ENCODE peak calls at places on chromosomes 1 and 21, in eight cellular contexts. R is HCT116, W is neural progenitor cell, Q is GM23338, B is hepatocyte, U is PC-3, Z is MM.1S, K is SK-N-SH. F is an unnamed sample.

GRCh38 chr1:46084553-46085448 is 47.6 kb downstream of the PIK3R3 start:
- DNase-seq in W (no peak), B (no peak), Z (no peak), K (no peak), U (peak), R (no peak), Q (no peak), F (no peak)

GRCh38 chr1:70874063-70874462 is 173.6 kb downstream of the PTGER3 start:
- DNase-seq in B (no peak), W (no peak), K (no peak), R (no peak), Z (no peak), Q (peak), U (peak), F (no peak)

GRCh38 chr21:42739061-42739931 is 85.9 kb downstream of the PDE9A start:
- DNase-seq in K (no peak), Z (no peak), R (no peak), B (no peak), U (no peak), Q (no peak), W (no peak), F (no peak)

GRCh38 chr1:240621249-240621648 is 9.3 kb upstream of the GREM2 start:
- DNase-seq in R (no peak), W (no peak), B (no peak), K (no peak), U (no peak), Q (peak), Z (no peak), F (no peak)

GRCh38 chr1:43441166-43441893 is 12.4 kb downstream of the HYI start:
- DNase-seq in U (no peak), Q (no peak), Z (no peak), R (no peak), W (no peak), B (no peak), K (no peak), F (no peak)

GRCh38 chr1:240803151-240803550 is 191.2 kb upstream of the GREM2 start:
- DNase-seq in R (no peak), W (no peak), B (no peak), Z (no peak), K (no peak), U (peak), Q (no peak), F (no peak)

GRCh38 chr1:78854556-78854955 is 152.0 kb downstream of the ADGRL4 start:
- DNase-seq in W (no peak), R (no peak), U (no peak), K (no peak), Q (no peak), B (no peak), Z (no peak), F (no peak)

GRCh38 chr1:206582537-206583460 is 29.5 kb downstream of the EIF2D start:
- DNase-seq in W (no peak), Q (no peak), Z (no peak), U (no peak), K (no peak), B (no peak), R (no peak), F (no peak)

GRCh38 chr1:193680924-193681316 is 494.5 kb upstream of the B3GALT2 start:
- DNase-seq in U (no peak), Z (no peak), Q (no peak), B (no peak), R (no peak), W (no peak), K (no peak), F (no peak)

GRCh38 chr21:27572681-27573080 is 605.8 kb upstream of the ADAMTS5 start:
- DNase-seq in R (no peak), Q (no peak), U (peak), Z (no peak), B (no peak), K (no peak), W (no peak), F (no peak)

GRCh38 chr21:34801519-34802132 is 132.8 kb downstream of the CLIC6 start:
- DNase-seq in Q (peak), K (peak), U (peak), B (peak), Z (peak), W (no peak), R (no peak), F (peak)

GRCh38 chr1:28359592-28360239 is 9.8 kb upstream of the PHACTR4 start:
- DNase-seq in U (peak), Z (peak), K (peak), B (peak), R (no peak), Q (peak), W (peak), F (peak)

GRCh38 chr1:65069186-65069585 is 78.8 kb upstream of the AK4 start:
- DNase-seq in B (no peak), Z (no peak), Q (no peak), R (no peak), W (no peak), K (no peak), U (no peak), F (no peak)

GRCh38 chr1:236774926-236775325 is 20.2 kb upstream of the MTR start:
- DNase-seq in Z (no peak), W (peak), Q (peak), K (peak), B (peak), U (peak), R (peak), F (no peak)

DNA sequence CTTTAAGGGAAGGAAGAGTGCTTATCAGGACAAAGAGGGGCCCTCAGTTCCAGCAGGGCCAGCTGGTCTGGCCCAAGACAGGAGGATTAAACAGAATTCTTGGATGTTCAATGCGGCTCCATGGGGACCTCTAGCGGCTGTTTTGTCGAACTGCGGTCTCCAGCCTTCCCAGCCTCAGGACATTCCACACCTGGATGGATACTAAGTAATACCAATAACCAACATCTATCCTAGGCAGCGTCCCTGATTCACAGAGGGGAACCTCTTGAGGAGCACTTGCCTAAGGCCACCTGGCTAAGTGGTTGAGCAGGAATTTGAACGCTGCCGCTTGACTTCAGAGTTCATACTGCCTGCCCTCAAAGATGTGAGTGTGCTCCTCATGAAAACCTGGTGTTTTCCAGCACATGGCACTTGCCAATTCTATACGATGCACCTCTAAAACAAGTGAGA is 15.5 kb upstream of the CD247 start:
- DNase-seq in R (peak), W (peak), U (peak), Q (peak), Z (peak), K (peak), B (peak), F (peak)
- TF ChIP-seq EZH2phosphoT487 in R (no peak), W (no peak), U (no peak), Q (no peak), Z (no peak), K (no peak), B (no peak), F (no peak)

GRCh38 chr1:16031551-16031950 is 9.7 kb downstream of the CLCNKA start:
- DNase-seq in U (no peak), Q (no peak), B (no peak), R (no peak), Z (no peak), K (no peak), W (no peak), F (no peak)

GRCh38 chr1:16033101-16033632 is 10.4 kb upstream of the CLCNKB start:
- DNase-seq in U (no peak), Z (no peak), Q (no peak), B (no peak), W (no peak), K (no peak), R (no peak), F (no peak)

GRCh38 chr1:16028237-16029002 is 6.6 kb downstream of the CLCNKA start:
- DNase-seq in W (no peak), Q (no peak), R (no peak), Z (no peak), K (no peak), U (no peak), B (no peak), F (no peak)

GRCh38 chr1:16029288-16029687 is 7.5 kb downstream of the CLCNKA start:
- DNase-seq in R (no peak), Z (no peak), B (no peak), W (no peak), K (no peak), Q (no peak), U (no peak), F (no peak)

DNA sequence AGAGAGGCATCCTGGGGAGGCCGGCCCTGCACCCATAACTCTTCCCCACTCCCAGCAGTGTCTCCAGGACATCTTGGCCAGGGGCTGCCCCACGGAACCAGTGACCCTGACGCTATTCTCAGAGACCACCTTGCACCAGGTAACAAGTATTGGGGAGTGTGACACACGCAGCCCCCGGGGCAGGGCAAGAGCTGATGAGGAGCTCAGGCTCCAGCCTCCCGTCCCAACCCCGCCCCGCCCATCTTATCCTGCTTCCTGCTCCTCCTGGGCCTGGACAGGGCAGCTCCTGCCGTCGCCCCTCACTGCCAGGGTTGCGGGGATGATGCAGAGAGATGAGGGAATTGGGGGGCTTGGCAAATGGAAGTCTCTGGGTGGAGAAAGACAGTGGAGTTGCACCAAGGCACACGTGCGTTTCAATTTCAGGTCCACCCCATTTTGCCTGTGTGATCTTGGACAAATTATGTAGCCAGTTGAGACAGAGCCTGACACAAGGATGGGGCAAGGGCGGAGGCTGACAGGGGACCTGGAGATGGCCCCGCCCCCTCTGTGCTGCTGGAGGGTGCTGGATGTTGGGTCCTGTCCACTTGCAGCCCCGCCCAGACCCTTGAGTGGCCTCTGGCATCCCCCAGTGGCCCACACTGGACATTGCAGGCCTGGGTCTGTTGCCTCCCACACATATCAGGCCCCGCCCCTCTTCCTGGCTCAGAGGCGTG is 10.7 kb downstream of the CLCNKA start:
- DNase-seq in B (peak), Q (peak), W (peak), U (peak), Z (peak), K (peak), R (peak), F (peak)
- H3K4me2 ChIP-seq in B (no peak), Q (peak), W (no peak), U (no peak), Z (no peak), K (no peak), R (no peak), F (no peak)

GRCh38 chr1:229303855-229304254 is 32.9 kb downstream of the RAB4A start:
- DNase-seq in B (no peak), U (no peak), Z (no peak), W (no peak), Q (no peak), R (no peak), K (no peak), F (no peak)
- TF ChIP-seq CTCF in B (no peak), U (no peak), Z (no peak), W (no peak), Q (no peak), R (no peak), K (no peak), F (no peak)

GRCh38 chr1:161364332-161364731 is 3.3 kb downstream of the CFAP126 start:
- DNase-seq in Z (no peak), R (no peak), B (no peak), Q (no peak), K (no peak), W (no peak), U (no peak), F (no peak)

GRCh38 chr1:161365207-161365606 is 2.5 kb downstream of the CFAP126 start:
- DNase-seq in W (no peak), K (no peak), Z (no peak), B (no peak), R (no peak), Q (no peak), U (no peak), F (no peak)

GRCh38 chr1:161373442-161373841 is 5.8 kb upstream of the CFAP126 start:
- DNase-seq in K (no peak), Q (no peak), U (no peak), B (no peak), R (no peak), W (no peak), Z (no peak), F (no peak)

DNA sequence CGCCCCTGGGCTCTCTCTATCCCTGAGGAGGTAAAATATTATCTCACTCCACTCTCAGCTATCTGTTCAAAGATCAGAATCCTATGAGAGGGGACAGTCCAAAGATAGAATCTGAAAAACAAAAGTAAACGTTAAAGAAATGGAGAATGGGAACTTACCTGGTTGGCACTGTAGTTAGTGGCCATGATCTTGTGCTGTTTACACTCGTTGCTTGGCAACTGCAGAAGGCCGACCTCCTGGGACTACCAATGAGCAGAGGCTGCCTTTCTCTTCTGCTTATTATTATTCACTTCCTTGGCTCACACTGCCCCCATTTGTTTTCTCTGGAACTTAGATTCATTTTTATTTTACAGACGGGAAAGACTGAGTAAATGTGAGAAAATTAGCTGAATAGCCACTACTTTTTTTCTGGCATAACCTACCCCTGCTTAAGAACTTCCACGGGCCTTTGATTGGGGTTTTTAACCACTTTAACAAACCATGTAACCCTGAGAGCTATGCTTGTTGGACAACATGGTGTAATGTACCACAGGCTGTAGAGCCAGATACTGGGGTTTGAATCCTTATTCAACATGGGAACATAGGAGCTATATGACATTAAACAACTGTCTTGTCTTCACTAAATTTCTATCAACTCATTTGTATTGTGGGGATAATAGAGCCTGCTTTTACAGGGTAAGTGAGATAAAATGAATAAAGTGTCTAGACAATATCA is at the start of gene CFAP126:
- DNase-seq in B (peak), Z (peak), W (peak), K (peak), U (peak), Q (peak), R (peak), F (peak)
- TF ChIP-seq EZH2phosphoT487 in B (no peak), Z (no peak), W (no peak), K (no peak), U (no peak), Q (no peak), R (no peak), F (no peak)

GRCh38 chr21:25895565-25896205 is 160.9 kb downstream of the GABPA start:
- DNase-seq in W (peak), U (peak), R (no peak), K (peak), B (no peak), Q (peak), Z (peak), F (peak)

GRCh38 chr21:25888711-25889110 is 153.9 kb downstream of the GABPA start:
- DNase-seq in U (no peak), B (no peak), W (no peak), Z (no peak), Q (no peak), R (no peak), K (no peak), F (no peak)

GRCh38 chr21:25887646-25888321 is 153.0 kb downstream of the GABPA start:
- DNase-seq in W (no peak), U (no peak), R (no peak), K (no peak), Z (no peak), B (peak), Q (no peak), F (no peak)

GRCh38 chr21:25889996-25890395 is 155.2 kb downstream of the GABPA start:
- DNase-seq in Q (no peak), K (no peak), W (no peak), B (no peak), Z (no peak), U (no peak), R (no peak), F (no peak)

DNA sequence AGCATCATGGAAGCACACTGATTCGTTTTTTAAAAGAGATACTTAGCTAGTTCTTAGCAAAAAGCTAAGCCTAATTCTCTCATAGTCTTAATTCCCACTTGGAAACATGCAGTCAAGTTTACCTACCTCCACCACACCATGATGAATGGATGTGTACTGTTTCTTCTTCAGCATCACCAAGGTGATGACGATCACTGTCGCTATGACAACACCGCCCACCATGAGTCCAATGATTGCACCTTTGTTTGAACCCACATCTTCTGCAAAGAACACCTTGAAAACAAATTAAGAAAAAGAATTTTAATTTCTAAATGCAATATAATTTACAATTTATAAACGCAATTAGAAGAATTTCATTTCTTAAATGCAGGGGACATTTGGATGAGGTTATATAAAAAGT is 156.8 kb downstream of the GABPA start:
- DNase-seq in U (no peak), W (no peak), Q (no peak), Z (no peak), B (no peak), K (no peak), R (no peak), F (no peak)
- H3K4me2 ChIP-seq in U (no peak), W (no peak), Q (no peak), Z (no peak), B (no peak), K (no peak), R (no peak), F (no peak)

GRCh38 chr1:205124726-205125125 is 2.9 kb upstream of the RBBP5 start:
- DNase-seq in W (no peak), Q (no peak), Z (peak), K (no peak), U (no peak), R (no peak), B (no peak), F (peak)

GRCh38 chr1:205118810-205119209 is 3.0 kb downstream of the RBBP5 start:
- DNase-seq in W (no peak), Q (no peak), R (no peak), Z (no peak), U (no peak), B (no peak), K (no peak), F (no peak)

GRCh38 chr1:205127646-205128045 is 5.9 kb upstream of the RBBP5 start:
- DNase-seq in R (no peak), W (no peak), Q (no peak), U (no peak), K (no peak), B (no peak), Z (no peak), F (no peak)

GRCh38 chr1:205121660-205122488 is at the start of gene RBBP5:
- DNase-seq in Q (peak), K (peak), U (peak), W (peak), Z (peak), B (peak), R (peak), F (peak)

DNA sequence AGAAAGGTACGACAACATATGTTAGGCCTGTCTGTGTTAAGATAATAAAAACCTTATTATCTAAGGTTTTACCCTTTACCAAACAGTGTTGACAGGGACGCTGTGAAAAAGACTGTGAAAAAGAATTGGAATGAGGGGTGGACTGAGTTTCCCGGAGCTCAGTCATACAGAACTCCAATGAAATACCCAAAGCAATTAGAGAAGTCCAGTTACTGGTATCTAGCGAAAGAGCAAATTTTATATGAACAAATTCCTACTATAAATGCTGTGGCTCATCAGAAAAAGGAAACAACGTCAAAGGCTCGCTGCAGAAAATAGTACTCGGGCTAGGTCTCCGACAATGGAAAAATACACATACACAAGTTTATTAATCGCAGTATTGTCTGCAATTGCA is 708 bp upstream of the RBBP5 start:
- DNase-seq in Q (no peak), B (no peak), R (no peak), Z (peak), K (no peak), W (no peak), U (no peak), F (no peak)
- TF ChIP-seq CTCF in Q (peak), B (no peak), R (no peak), Z (no peak), K (no peak), W (no peak), U (peak), F (peak)

F was measured in OCI-LY7.